ENCODE peak calls at places on chromosome 7, in ten cellular contexts. O is stimulated activated CD4-positive, alpha-beta T cell treated with anti-CD3 and anti-CD28 coated beads, TNF-alpha, amount 100 ng/mL, for 24 hours; F is HEK293T; W is brain pericyte; R is activated effector memory CD4-positive, alpha-beta T cell treated with anti-CD3 and anti-CD28 coated beads, Interleukin-2, amount 50 U/mL, for 16 hours; A is fibroblast of pulmonary artery; G is hippocampal formation; K is adipocyte; C is frontal cortex; P is epithelial cell of esophagus. H is an unnamed sample.
A peak's percentile ranks its signal among the peaks of the same experiment; 100 is the strongest.

GRCh38 chr7:46490406-46490805 is 569.3 kb upstream of the IGFBP3 start:
- DNase-seq in R (no peak), G (no peak), A (no peak), O (no peak), K (no peak), W (no peak), C (no peak), P (no peak), F (no peak), H (no peak)

GRCh38 chr7:18294408-18294807 is 201.1 kb upstream of the HDAC9 start:
- DNase-seq in C (no peak), P (no peak), G (no peak), K (no peak), A (no peak), O (no peak), W (no peak), R (no peak), F (no peak), H (no peak)

GRCh38 chr7:30984359-30985107 is 20.8 kb downstream of the GHRHR start:
- DNase-seq in W (no peak), C (no peak), F (no peak), A (peak; percentile 24), K (peak; percentile 48), O (no peak), R (no peak), G (no peak), P (peak; percentile 76), H (no peak)

GRCh38 chr7:94182066-94182465 is 177.9 kb upstream of the BET1 start:
- DNase-seq in O (no peak), K (peak; percentile 76), C (no peak), R (no peak), A (peak; percentile 70), F (no peak), W (peak; percentile 21), P (peak; percentile 83), G (no peak), H (no peak)

GRCh38 chr7:50346548-50347497 is 42.3 kb downstream of the IKZF1 start:
- DNase-seq in P (peak; percentile 72), G (no peak), F (no peak), A (no peak), W (no peak), R (no peak), O (no peak), C (no peak), K (peak; percentile 27), H (no peak)

GRCh38 chr7:69180662-69181061 is 417.6 kb upstream of the AUTS2 start:
- DNase-seq in F (no peak), W (no peak), G (no peak), P (no peak), O (no peak), R (no peak), A (no peak), C (no peak), K (no peak), H (no peak)

GRCh38 chr7:22444181-22444966 is 55.6 kb downstream of the STEAP1B start:
- DNase-seq in O (no peak), C (peak; percentile 23), K (no peak), R (no peak), P (peak; percentile 78), W (no peak), G (no peak), F (no peak), A (peak; percentile 72), H (no peak)

GRCh38 chr7:150954201-150954985 is 23.7 kb downstream of the KCNH2 start:
- DNase-seq in C (no peak), R (no peak), A (no peak), G (no peak), K (no peak), F (no peak), P (no peak), W (no peak), O (no peak), H (no peak)

GRCh38 chr7:82441916-82442478 is 1.6 kb downstream of the CACNA2D1 start:
- DNase-seq in F (peak; percentile 8), W (no peak), A (peak; percentile 41), G (no peak), K (peak; percentile 41), C (no peak), R (no peak), O (no peak), P (peak; percentile 32), H (no peak)

GRCh38 chr7:148865283-148865682 is 18.8 kb downstream of the EZH2 start:
- DNase-seq in R (no peak), A (no peak), P (peak; percentile 54), F (no peak), G (no peak), K (no peak), O (no peak), W (no peak), C (no peak), H (no peak)

GRCh38 chr7:2616973-2617709 is 14.6 kb upstream of the TTYH3 start:
- DNase-seq in O (no peak), G (peak; percentile 32), F (no peak), R (no peak), W (no peak), P (no peak), C (no peak), K (no peak), A (no peak), H (no peak)

GRCh38 chr7:99767662-99768061 is 16.3 kb downstream of the CYP3A4 start:
- DNase-seq in C (no peak), P (no peak), W (no peak), O (no peak), R (no peak), G (no peak), K (no peak), A (no peak), F (no peak), H (no peak)

GRCh38 chr7:100972002-100972347 is 2.6 kb downstream of the MUC12 start:
- DNase-seq in G (no peak), O (no peak), C (no peak), K (no peak), R (no peak), W (no peak), F (no peak), A (no peak), P (no peak), H (no peak)

GRCh38 chr7:95621404-95621803 is 25.1 kb upstream of the PDK4 start:
- DNase-seq in O (no peak), P (no peak), R (no peak), F (no peak), G (no peak), A (no peak), C (no peak), K (no peak), W (no peak), H (no peak)

GRCh38 chr7:32204361-32205018 is 134.3 kb upstream of the PDE1C start:
- DNase-seq in F (peak; percentile 59), G (peak; percentile 86), W (peak; percentile 13), K (peak; percentile 94), R (no peak), C (peak; percentile 54), A (peak; percentile 81), O (no peak), P (peak; percentile 76), H (no peak)

GRCh38 chr7:12258074-12258473 is 47.0 kb downstream of the TMEM106B start:
- DNase-seq in A (no peak), G (no peak), F (no peak), P (no peak), R (no peak), O (no peak), K (no peak), W (no peak), C (no peak), H (no peak)

GRCh38 chr7:14767716-14768425 is 134.7 kb downstream of the DGKB start:
- DNase-seq in F (no peak), O (no peak), P (peak; percentile 23), R (no peak), K (peak; percentile 30), C (no peak), W (no peak), A (peak; percentile 38), G (no peak), H (no peak)

GRCh38 chr7:6424702-6425072 is 23.1 kb downstream of the DAGLB start:
- DNase-seq in O (no peak), F (no peak), R (no peak), W (no peak), G (no peak), K (no peak), P (no peak), A (no peak), C (no peak), H (no peak)

GRCh38 chr7:123727071-123727837 is 21.5 kb downstream of the WASL start:
- DNase-seq in O (no peak), A (peak; percentile 96), W (peak; percentile 46), F (no peak), K (peak; percentile 92), G (no peak), R (no peak), C (no peak), P (no peak), H (no peak)

GRCh38 chr7:7647495-7648036 is 7.0 kb downstream of the UMAD1 start:
- DNase-seq in F (no peak), A (no peak), R (no peak), K (no peak), P (peak; percentile 24), C (no peak), O (no peak), G (no peak), W (no peak), H (no peak)

GRCh38 chr7:139763330-139763729 is 14.5 kb downstream of the HIPK2 start:
- DNase-seq in G (no peak), R (no peak), C (no peak), K (no peak), P (no peak), O (no peak), W (no peak), A (no peak), F (no peak), H (no peak)

GRCh38 chr7:42790196-42790595 is 121.7 kb downstream of the C7orf25 start:
- DNase-seq in K (no peak), W (no peak), C (no peak), P (peak; percentile 32), O (no peak), A (peak; percentile 24), G (no peak), F (no peak), R (no peak), H (no peak)

GRCh38 chr7:48087349-48087748 is 1.7 kb upstream of the UPP1 start:
- DNase-seq in C (no peak), R (no peak), F (no peak), K (peak; percentile 53), A (peak; percentile 81), G (no peak), P (peak; percentile 75), W (no peak), O (no peak), H (no peak)

GRCh38 chr7:28582226-28582625 is 169.9 kb downstream of the CREB5 start:
- DNase-seq in W (no peak), F (no peak), O (no peak), C (no peak), A (no peak), R (no peak), K (no peak), G (no peak), P (no peak), H (no peak)

GRCh38 chr7:12550956-12551355 is 19.6 kb upstream of the SCIN start:
- DNase-seq in P (no peak), F (no peak), R (no peak), G (no peak), A (no peak), O (no peak), K (no peak), C (no peak), W (no peak), H (no peak)

GRCh38 chr7:128946936-128947830 is 9.5 kb downstream of the IRF5 start:
- DNase-seq in A (no peak), W (no peak), O (no peak), R (no peak), F (no peak), K (no peak), P (no peak), G (no peak), C (no peak), H (no peak)

GRCh38 chr7:151271699-151272355 is 23.3 kb upstream of the SMARCD3 start:
- DNase-seq in R (no peak), F (no peak), P (peak; percentile 15), O (no peak), K (peak; percentile 84), W (no peak), A (peak; percentile 86), G (no peak), C (peak; percentile 44), H (no peak)

GRCh38 chr7:86645174-86645566 is 1.5 kb downstream of the GRM3 start:
- DNase-seq in W (no peak), R (no peak), O (no peak), P (no peak), G (peak; percentile 67), K (no peak), F (no peak), C (no peak), A (no peak), H (no peak)

H was measured in ascending aorta.